ENCODE peak calls at places on chromosomes 11 and 22, in six cellular contexts. V is H9, M is H1, Q is IMR-90, G is trophoblast cell, O is mesenchymal stem cell. K is an unnamed sample.

GRCh38 chr11:12066056-12066798 is 44.2 kb upstream of the MICAL2 start:
- DNase-seq in V (no peak), M (peak), Q (peak), G (peak), O (peak), K (no peak)

GRCh38 chr11:109865558-109866186 is 227.5 kb upstream of the ZC3H12C start:
- DNase-seq in V (peak), M (no peak), Q (no peak), G (no peak), O (no peak), K (no peak)

GRCh38 chr11:8913961-8914660 is 3.1 kb downstream of the AKIP1 start:
- DNase-seq in V (peak), M (peak), Q (peak), G (no peak), O (peak), K (peak)

GRCh38 chr11:108239076-108239475 is 16.2 kb downstream of the ATM start:
- DNase-seq in V (no peak), M (no peak), Q (no peak), G (no peak), O (no peak), K (no peak)

GRCh38 chr11:20050551-20051333 is 109.5 kb downstream of the DBX1 start:
- DNase-seq in V (peak), M (no peak), Q (no peak), G (peak), O (no peak), K (no peak)

GRCh38 chr11:61163714-61164609 is 2.7 kb upstream of the VPS37C start:
- DNase-seq in V (no peak), M (no peak), Q (no peak), G (peak), O (no peak), K (no peak)

GRCh38 chr22:29306830-29307657 is 594 bp downstream of the GAS2L1 start:
- DNase-seq in V (peak), M (no peak), Q (peak), G (peak), O (peak), K (peak)

GRCh38 chr11:34601085-34601444 is 19.8 kb upstream of the EHF start:
- DNase-seq in V (no peak), M (no peak), Q (peak), G (no peak), O (peak), K (no peak)

GRCh38 chr11:82557274-82557673 is 176.4 kb downstream of the FAM181B start:
- DNase-seq in V (no peak), M (no peak), Q (no peak), G (no peak), O (no peak), K (no peak)

GRCh38 chr22:17949926-17950473 is 74.4 kb downstream of the MICAL3 start:
- DNase-seq in V (no peak), M (no peak), Q (no peak), G (no peak), O (no peak), K (no peak)

GRCh38 chr11:12125609-12126149 is 15.3 kb downstream of the MICAL2 start:
- DNase-seq in V (no peak), M (no peak), Q (peak), G (no peak), O (peak), K (no peak)

GRCh38 chr11:30459821-30460220 is 126.3 kb downstream of the MPPED2 start:
- DNase-seq in V (no peak), M (no peak), Q (no peak), G (no peak), O (no peak), K (no peak)

GRCh38 chr11:27427183-27427980 is 45.2 kb downstream of the LGR4 start:
- DNase-seq in V (no peak), M (no peak), Q (peak), G (peak), O (peak), K (no peak)

GRCh38 chr11:60938500-60938899 is 13.5 kb downstream of the SLC15A3 start:
- DNase-seq in V (no peak), M (no peak), Q (no peak), G (no peak), O (no peak), K (no peak)

GRCh38 chr11:35035894-35036408 is 103.0 kb upstream of the CD44 start:
- DNase-seq in V (no peak), M (no peak), Q (peak), G (peak), O (peak), K (no peak)

GRCh38 chr11:10975287-10975721 is 117.5 kb upstream of the ZBED5 start:
- DNase-seq in V (no peak), M (no peak), Q (no peak), G (peak), O (no peak), K (no peak)

GRCh38 chr11:68093565-68093964 is 27.6 kb downstream of the CHKA start:
- DNase-seq in V (no peak), M (no peak), Q (no peak), G (no peak), O (no peak), K (no peak)

GRCh38 chr11:85182437-85183109 is 444.6 kb downstream of the DLG2 start:
- DNase-seq in V (peak), M (no peak), Q (peak), G (no peak), O (peak), K (peak)

GRCh38 chr22:35899736-35900135 is 128.9 kb downstream of the RBFOX2 start:
- DNase-seq in V (no peak), M (no peak), Q (no peak), G (peak), O (no peak), K (no peak)

GRCh38 chr22:50209893-50210292 is 9.1 kb downstream of the SELENOO start:
- DNase-seq in V (no peak), M (peak), Q (peak), G (no peak), O (peak), K (no peak)

GRCh38 chr11:68950268-68950667 is 30.5 kb downstream of the MRGPRD start:
- DNase-seq in V (peak), M (no peak), Q (no peak), G (no peak), O (peak), K (peak)

GRCh38 chr11:119800171-119800570 is 71.2 kb upstream of the NECTIN1 start:
- DNase-seq in V (no peak), M (no peak), Q (no peak), G (no peak), O (no peak), K (no peak)

GRCh38 chr22:16963189-16963945 is 44.7 kb downstream of the GAB4 start:
- DNase-seq in V (no peak), M (peak), Q (no peak), G (no peak), O (no peak), K (no peak)

GRCh38 chr22:36377022-36377631 is 10.6 kb downstream of the MYH9 start:
- DNase-seq in V (no peak), M (no peak), Q (no peak), G (no peak), O (no peak), K (no peak)

GRCh38 chr22:23289130-23289503 is 108.8 kb downstream of the BCR start:
- DNase-seq in V (no peak), M (no peak), Q (no peak), G (no peak), O (no peak), K (no peak)

GRCh38 chr11:76236092-76237026 is 30.1 kb upstream of the WNT11 start:
- DNase-seq in V (peak), M (peak), Q (peak), G (peak), O (peak), K (no peak)

GRCh38 chr11:79152511-79152910 is 288.3 kb downstream of the TENM4 start:
- DNase-seq in V (no peak), M (no peak), Q (no peak), G (no peak), O (no peak), K (no peak)

GRCh38 chr11:6481012-6481923 is at the start of the genes ARFIP2 and TIMM10B:
- DNase-seq in V (peak), M (peak), Q (peak), G (peak), O (peak), K (peak)
- H2AFZ ChIP-seq in V (no peak), M (peak), Q (peak), G (peak), O (peak), K (peak)

GRCh38 chr11:6418958-6419611 is at the start of gene APBB1:
- DNase-seq in V (peak), M (peak), Q (peak), G (no peak), O (peak), K (peak)
- H3K9ac ChIP-seq in V (no peak), M (peak), Q (peak), G (peak), O (peak), K (peak)

GRCh38 chr22:21674611-21675010 is 8.8 kb downstream of the PPIL2 start:
- DNase-seq in V (no peak), M (no peak), Q (no peak), G (no peak), O (no peak), K (no peak)
- H3K23ac ChIP-seq in V (no peak), M (no peak), Q (no peak), G (no peak), O (no peak), K (no peak)

GRCh38 chr11:102831709-102832492 is 11.5 kb downstream of the MMP3 start:
- DNase-seq in V (peak), M (no peak), Q (no peak), G (no peak), O (no peak), K (no peak)
- H2AFZ ChIP-seq in V (no peak), M (peak), Q (peak), G (no peak), O (no peak), K (no peak)

GRCh38 chr11:122711362-122711761 is 55.8 kb downstream of the UBASH3B start:
- DNase-seq in V (no peak), M (no peak), Q (no peak), G (no peak), O (no peak), K (no peak)

GRCh38 chr11:122714484-122714883 is 59.0 kb downstream of the UBASH3B start:
- DNase-seq in V (no peak), M (no peak), Q (no peak), G (no peak), O (no peak), K (no peak)

GRCh38 chr11:122709042-122709760 is 53.7 kb downstream of the UBASH3B start:
- DNase-seq in V (no peak), M (no peak), Q (peak), G (peak), O (peak), K (no peak)

GRCh38 chr11:122714021-122714420 is 58.5 kb downstream of the UBASH3B start:
- DNase-seq in V (no peak), M (no peak), Q (no peak), G (no peak), O (no peak), K (no peak)

GRCh38 chr11:122711831-122712378 is 56.4 kb downstream of the UBASH3B start:
- DNase-seq in V (no peak), M (no peak), Q (no peak), G (no peak), O (peak), K (no peak)
- H3K9ac ChIP-seq in V (no peak), M (no peak), Q (no peak), G (no peak), O (no peak), K (no peak)

DNA sequence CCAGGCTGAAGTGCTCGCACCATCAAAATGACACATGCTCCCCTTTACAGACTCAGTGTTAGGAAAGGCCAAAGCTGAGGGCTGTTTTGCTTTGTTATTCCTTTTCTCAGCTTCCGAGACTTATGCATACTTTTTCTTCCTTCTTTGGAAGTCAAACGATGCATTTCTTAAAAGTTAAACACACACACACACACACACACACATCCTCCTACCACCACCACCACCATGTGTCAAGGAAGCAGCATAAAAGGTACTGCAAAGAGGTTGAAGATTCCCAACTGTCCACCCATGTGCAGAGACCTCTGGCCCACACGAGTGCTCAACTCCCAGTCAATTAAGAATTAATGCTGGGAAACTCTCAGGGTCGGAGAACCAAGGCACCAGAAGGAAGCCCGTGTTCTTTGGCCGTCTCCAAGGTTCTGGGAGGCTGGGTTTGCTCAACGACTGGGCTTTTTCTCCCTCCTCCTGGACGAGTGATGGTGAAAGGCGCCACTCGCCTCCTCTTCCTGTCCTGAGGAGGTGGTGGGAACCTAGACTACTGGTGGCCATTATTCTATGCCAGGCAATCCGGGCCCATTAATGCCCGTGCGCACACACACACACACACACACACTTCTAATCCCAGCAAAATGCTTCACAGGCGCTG is 15.2 kb downstream of the MN1 start:
- DNase-seq in V (no peak), M (no peak), Q (no peak), G (no peak), O (no peak), K (no peak)
- H3K23ac ChIP-seq in V (no peak), M (no peak), Q (no peak), G (no peak), O (no peak), K (no peak)

GRCh38 chr11:58805065-58805464 is 39.4 kb downstream of the GLYATL2 start:
- DNase-seq in V (no peak), M (no peak), Q (peak), G (peak), O (no peak), K (no peak)
- H2AFZ ChIP-seq in V (no peak), M (no peak), Q (no peak), G (no peak), O (no peak), K (no peak)

GRCh38 chr11:118618991-118619375 is 11.6 kb downstream of the PHLDB1 start:
- DNase-seq in V (no peak), M (no peak), Q (peak), G (no peak), O (peak), K (no peak)
- H3K9ac ChIP-seq in V (no peak), M (no peak), Q (peak), G (no peak), O (peak), K (peak)